ENCODE peak calls at places on chromosomes 11 and 22, in four cellular contexts. T is myocyte; Q is stimulated activated CD4-positive, alpha-beta T cell treated with anti-CD3 and anti-CD28 coated beads, Interleukin-15, amount 100 ng/mL, for 48 hours; X is H9. P is an unnamed sample.

GRCh38 chr22:22584722-22585121 is 25.7 kb upstream of the PRAME start:
- DNase-seq in T (no peak), Q (no peak), X (no peak), P (no peak)

GRCh38 chr22:19873138-19873959 is 18.7 kb upstream of the GNB1L start:
- DNase-seq in T (no peak), Q (no peak), X (no peak), P (no peak)

GRCh38 chr11:78274739-78275138 is 86.0 kb downstream of the USP35 start:
- DNase-seq in T (no peak), Q (no peak), X (no peak), P (no peak)

GRCh38 chr11:77710358-77710757 is 72.8 kb upstream of the CLNS1A start:
- DNase-seq in T (no peak), Q (no peak), X (no peak), P (no peak)

GRCh38 chr11:44625759-44626523 is 60.5 kb downstream of the CD82 start:
- DNase-seq in T (peak; percentile 32), Q (no peak), X (no peak), P (no peak)

GRCh38 chr22:30201970-30202369 is 44.6 kb downstream of the LIF start:
- DNase-seq in T (no peak), Q (no peak), X (no peak), P (no peak)

GRCh38 chr11:68150029-68150428 is 28.8 kb upstream of the CHKA start:
- DNase-seq in T (no peak), Q (no peak), X (no peak), P (peak; percentile 57)

GRCh38 chr11:23727821-23728220 is 769.0 kb upstream of the LUZP2 start:
- DNase-seq in T (peak; percentile 67), Q (no peak), X (no peak), P (peak; percentile 42)

P was measured in HTR-8/SVneo.